ENCODE peak calls at places on chromosome 17, in ten cellular contexts. Q, A, G, E, F, Y, O, W, N and J are unnamed samples.

GRCh38 chr17:80943346-80944145 is 48.1 kb upstream of the CHMP6 start:
- DNase-seq in Q (no peak), A (no peak), G (no peak), E (no peak), F (no peak), Y (peak), O (no peak), W (no peak), N (no peak), J (no peak)

GRCh38 chr17:603405-604193 is 111.0 kb downstream of the VPS53 start:
- DNase-seq in Q (no peak), A (no peak), G (no peak), E (no peak), F (peak), Y (no peak), O (no peak), W (no peak), N (no peak), J (no peak)

GRCh38 chr17:74417178-74418045 is 14.5 kb upstream of the GPRC5C start:
- DNase-seq in Q (no peak), A (no peak), G (no peak), E (peak), F (peak), Y (no peak), O (peak), W (no peak), N (peak), J (no peak)

GRCh38 chr17:16040710-16041251 is 41.2 kb downstream of the TTC19 start:
- DNase-seq in Q (no peak), A (no peak), G (no peak), E (peak), F (peak), Y (peak), O (peak), W (no peak), N (peak), J (no peak)

GRCh38 chr17:79840204-79840988 is 1.2 kb upstream of the CBX4 start:
- DNase-seq in Q (no peak), A (peak), G (no peak), E (peak), F (peak), Y (peak), O (no peak), W (no peak), N (peak), J (no peak)

GRCh38 chr17:42286411-42287295 is 1.6 kb upstream of the STAT5A start:
- DNase-seq in Q (no peak), A (no peak), G (no peak), E (no peak), F (peak), Y (peak), O (no peak), W (no peak), N (no peak), J (no peak)

GRCh38 chr17:47850692-47851573 is at the start of gene SP6:
- DNase-seq in Q (peak), A (peak), G (peak), E (peak), F (peak), Y (peak), O (peak), W (peak), N (peak), J (peak)

GRCh38 chr17:8145811-8146210 is 6.4 kb downstream of the PER1 start:
- DNase-seq in Q (peak), A (peak), G (no peak), E (no peak), F (no peak), Y (no peak), O (no peak), W (no peak), N (no peak), J (no peak)

GRCh38 chr17:67718325-67718941 is 697 bp downstream of the NOL11 start:
- DNase-seq in Q (peak), A (no peak), G (peak), E (peak), F (peak), Y (no peak), O (peak), W (no peak), N (peak), J (no peak)